ENCODE peak calls at places on chromosome 16, in five cellular contexts. U is mesendoderm, H is H1, S is IMR-90, R is mesenchymal stem cell. N is an unnamed sample.

GRCh38 chr16:31870809-31871208 is 2.8 kb upstream of the ZNF267 start:
- DNase-seq in U (no peak), H (no peak), S (no peak), R (no peak), N (no peak)

GRCh38 chr16:10931133-10931532 is 11.1 kb downstream of the DEXI start:
- DNase-seq in H (no peak), R (no peak), U (no peak), S (no peak), N (no peak)

GRCh38 chr16:75957870-75958269 is 231.6 kb upstream of the CPHXL start:
- DNase-seq in H (no peak), R (no peak), U (no peak), S (no peak), N (no peak)

GRCh38 chr16:82627811-82628339 is 1.1 kb downstream of the CDH13 start:
- DNase-seq in R (peak; percentile 47), H (no peak), S (peak; percentile 26), U (no peak), N (no peak)

GRCh38 chr16:1979271-1980025 is 1.8 kb downstream of the NOXO1 start:
- DNase-seq in U (peak; percentile 50), S (no peak), R (no peak), H (no peak), N (no peak)

GRCh38 chr16:4384497-4384896 is 12.8 kb downstream of the VASN start:
- DNase-seq in U (no peak), R (no peak), H (no peak), S (peak; percentile 43), N (no peak)

GRCh38 chr16:1989826-1990335 is at the start of gene SYNGR3:
- DNase-seq in R (no peak), H (no peak), U (peak; percentile 39), S (no peak), N (no peak)

GRCh38 chr16:65781363-65781762 is 585.1 kb upstream of the CDH5 start:
- DNase-seq in U (no peak), H (no peak), S (peak; percentile 4), R (no peak), N (no peak)

GRCh38 chr16:8388684-8389083 is 201.6 kb downstream of the TMEM114 start:
- DNase-seq in S (no peak), H (no peak), R (no peak), U (no peak), N (no peak)

GRCh38 chr16:10220942-10221341 is 38.7 kb upstream of the GRIN2A start:
- DNase-seq in R (no peak), H (no peak), S (no peak), U (no peak), N (no peak)

GRCh38 chr16:58495861-58496331 is 4.0 kb upstream of the NDRG4 start:
- DNase-seq in H (no peak), R (no peak), S (no peak), U (no peak), N (no peak)

GRCh38 chr16:24986512-24987303 is 28.5 kb downstream of the ARHGAP17 start:
- DNase-seq in U (no peak), R (peak; percentile 94), H (no peak), S (peak; percentile 88), N (no peak)

GRCh38 chr16:74451951-74452758 is 30.9 kb upstream of the CLEC18B start:
- DNase-seq in R (no peak), U (no peak), H (no peak), S (no peak), N (no peak)

GRCh38 chr16:30924086-30924714 is 828 bp downstream of the FBXL19 start:
- DNase-seq in H (no peak), S (no peak), R (no peak), U (peak; percentile 63), N (peak; percentile 26)

GRCh38 chr16:69166221-69166833 is 20.6 kb upstream of the SNTB2 start:
- DNase-seq in R (no peak), H (no peak), U (no peak), S (peak; percentile 82), N (no peak)

GRCh38 chr16:78624349-78624748 is 524.9 kb downstream of the WWOX start:
- DNase-seq in R (peak; percentile 23), U (no peak), S (no peak), H (no peak), N (no peak)

GRCh38 chr16:69402448-69402847 is 16.6 kb upstream of the TERF2 start:
- DNase-seq in R (no peak), H (no peak), U (no peak), S (no peak), N (no peak)

GRCh38 chr16:5374184-5374583 is 276.6 kb upstream of the EEF2KMT start:
- DNase-seq in R (no peak), U (no peak), H (no peak), S (no peak), N (no peak)

GRCh38 chr16:23827245-23827543 is 8.6 kb upstream of the PRKCB start:
- DNase-seq in R (no peak), U (no peak), S (no peak), H (no peak), N (no peak)

GRCh38 chr16:78520470-78520869 is 421.0 kb downstream of the WWOX start:
- DNase-seq in U (no peak), H (no peak), S (no peak), R (no peak), N (no peak)

GRCh38 chr16:75323928-75324327 is 72.5 kb upstream of the BCAR1 start:
- DNase-seq in S (no peak), R (peak; percentile 49), H (no peak), U (no peak), N (no peak)

GRCh38 chr16:89391-90302 is 11.6 kb downstream of the MPG start:
- DNase-seq in H (no peak), S (no peak), R (no peak), U (no peak), N (no peak)

GRCh38 chr16:24544640-24545039 is 5.3 kb downstream of the RBBP6 start:
- DNase-seq in H (no peak), S (peak; percentile 74), R (peak; percentile 74), U (no peak), N (no peak)

GRCh38 chr16:78896280-78896679 is 704.3 kb downstream of the MAF start:
- DNase-seq in U (no peak), H (no peak), S (no peak), R (no peak), N (no peak)

GRCh38 chr16:28538733-28539596 is at the start of gene NUPR1:
- DNase-seq in U (peak; percentile 11), R (peak; percentile 73), H (no peak), S (peak; percentile 97), N (no peak)

GRCh38 chr16:5398203-5398602 is 300.6 kb upstream of the EEF2KMT start:
- DNase-seq in R (no peak), H (no peak), U (no peak), S (no peak), N (no peak)

GRCh38 chr16:2790631-2791030 is 3.3 kb upstream of the PRSS33 start:
- DNase-seq in H (no peak), U (no peak), R (no peak), S (no peak), N (no peak)

DNA sequence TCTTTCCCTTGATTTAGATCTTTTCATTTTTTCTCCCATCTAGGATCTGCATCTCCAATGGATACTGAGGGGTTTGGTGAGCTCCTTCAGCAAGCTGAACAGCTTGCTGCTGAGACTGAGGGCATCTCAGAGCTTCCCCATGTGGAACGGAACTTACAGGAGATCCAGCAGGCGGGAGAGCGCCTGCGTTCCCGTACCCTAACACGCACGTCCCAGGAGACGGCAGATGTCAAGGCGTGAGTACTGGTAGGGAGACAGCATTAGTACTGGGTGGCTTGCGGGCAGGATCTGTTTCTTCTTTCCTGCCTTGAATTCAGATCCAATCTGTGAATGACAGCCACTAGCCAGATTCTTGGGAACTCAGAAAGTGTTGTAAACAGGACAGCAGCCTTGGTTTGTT is 18.3 kb downstream of the NUP93 start:
- DNase-seq in H (no peak), U (no peak), S (no peak), R (no peak), N (no peak)
- H3K4ac ChIP-seq in H (no peak overlapping the region), U (no peak overlapping the region), S (peak overlapping the region; percentile 22), R (peak overlapping the region; percentile 20), N (no peak overlapping the region)

DNA sequence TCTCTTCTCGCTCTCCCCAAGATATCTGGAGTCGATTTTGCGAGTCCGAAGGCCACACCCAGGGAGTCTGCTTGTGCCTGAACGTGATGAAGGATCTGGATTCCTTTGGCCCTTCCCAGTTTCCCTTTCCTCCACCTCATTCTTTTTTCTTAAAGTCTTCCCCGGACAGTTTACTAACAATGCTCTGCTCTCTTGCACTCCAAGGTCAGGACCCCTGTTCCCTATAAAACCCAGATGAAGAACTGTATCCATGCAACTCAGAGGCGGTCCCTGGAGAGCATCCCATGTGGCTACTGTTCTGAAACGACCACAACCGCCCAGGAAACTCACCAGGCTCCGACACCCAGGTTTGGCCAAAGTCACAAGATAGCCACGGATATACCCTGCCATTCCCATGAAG is 125.5 kb upstream of the ZFHX3 start:
- DNase-seq in H (no peak), U (no peak), R (no peak), S (no peak), N (no peak)
- H3K4me3 ChIP-seq in H (no peak overlapping the region), U (no peak overlapping the region), R (peak overlapping the region; percentile 43), S (no peak overlapping the region), N (no peak overlapping the region)

DNA sequence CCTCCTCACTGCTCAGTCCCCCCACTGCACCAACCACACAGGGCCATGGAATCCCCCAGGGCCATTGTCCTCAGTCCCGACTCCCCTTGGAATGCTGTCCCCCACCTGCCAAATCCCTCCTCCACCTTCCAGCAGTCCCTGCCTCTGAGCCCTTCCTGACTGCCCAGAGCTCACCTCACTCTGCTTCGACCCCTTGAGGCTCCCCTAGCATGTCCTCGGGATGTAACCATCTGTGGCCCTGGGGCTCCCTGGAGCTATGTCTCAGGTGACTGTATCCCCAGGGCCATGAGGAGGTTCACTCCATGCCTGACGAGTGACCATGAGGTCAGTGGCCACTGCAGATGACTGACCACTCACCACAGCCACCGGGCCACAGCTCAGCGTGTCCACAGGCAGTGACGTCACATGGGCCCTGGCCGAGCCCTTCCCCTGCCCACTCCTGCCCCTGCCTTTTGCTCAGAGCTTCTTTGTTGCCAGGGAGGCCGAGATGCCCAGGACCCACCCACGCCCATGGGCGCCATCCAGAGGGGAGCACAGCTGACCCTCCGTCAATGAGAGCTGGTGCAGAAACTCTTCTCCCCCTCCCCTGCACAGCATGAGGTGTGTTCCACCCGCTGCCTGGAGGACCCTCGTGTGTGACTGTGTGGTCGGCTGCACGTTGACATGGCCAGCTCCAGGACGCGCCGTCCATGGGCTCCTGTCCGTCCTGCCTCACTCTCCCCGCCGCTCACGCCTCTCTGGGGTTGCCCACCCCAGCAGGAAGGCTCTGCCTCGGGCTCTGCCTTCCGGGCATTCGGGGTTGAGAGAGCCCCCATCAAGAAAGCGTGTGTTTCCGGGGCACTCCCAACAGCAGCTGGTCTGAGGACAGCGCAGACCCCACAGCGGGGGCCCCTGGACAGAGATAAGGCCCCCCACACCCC is 7.9 kb upstream of the PIEZO1 start:
- DNase-seq in R (no peak), S (no peak), H (no peak), U (no peak), N (no peak)
- H3K4me1 ChIP-seq in R (peaks cover 31% of the 10 kb centered on the region), S (peaks cover 6% of the 10 kb centered on the region), H (peaks cover 26% of the 10 kb centered on the region), U (peaks cover 2% of the 10 kb centered on the region), N (peaks cover 20% of the 10 kb centered on the region)

DNA sequence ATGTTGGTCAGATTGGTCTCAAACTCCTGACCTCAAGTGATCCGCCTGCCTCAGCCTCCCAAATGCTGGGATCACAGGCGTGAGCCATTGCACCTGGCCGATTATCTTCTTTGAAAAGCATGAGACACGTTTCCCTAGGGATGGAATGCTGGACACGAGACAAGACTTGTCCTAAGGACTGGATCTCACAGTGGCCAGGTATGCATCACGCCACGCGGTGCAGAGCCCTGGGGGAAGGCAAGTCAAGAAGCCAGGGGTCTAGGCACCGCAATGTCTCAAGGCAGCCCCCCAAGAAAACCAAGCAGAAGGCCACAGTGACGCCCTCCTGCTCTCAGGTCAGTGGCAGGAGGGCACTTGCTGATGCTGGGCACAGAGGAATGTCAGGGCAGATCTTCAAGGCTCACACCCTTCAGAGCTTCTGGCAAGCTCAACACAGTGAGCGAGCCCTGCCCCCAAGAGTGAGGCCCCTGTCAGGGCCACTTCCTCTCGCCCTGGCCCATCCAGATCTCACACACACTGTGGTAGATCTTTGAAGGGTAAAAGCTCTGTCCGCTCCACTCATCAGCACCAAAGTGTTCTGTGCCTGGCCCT is 134.7 kb downstream of the ZNF778 start:
- DNase-seq in S (no peak), H (no peak), U (no peak), R (no peak), N (no peak)
- H3K4ac ChIP-seq in S (no peak overlapping the region), H (no peak overlapping the region), U (no peak overlapping the region), R (no peak overlapping the region), N (no peak overlapping the region)